ENCODE peak calls at places on chromosomes 6 and 20, in five cellular contexts. G, S, O, Y and M are unnamed samples.

GRCh38 chr6:23013776-23014175 is 444.4 kb downstream of the HDGFL1 start:
- DNase-seq in O (no peak), S (no peak), Y (no peak), G (no peak), M (no peak)

GRCh38 chr20:11050350-11050749 is 376.6 kb upstream of the JAG1 start:
- DNase-seq in S (no peak), O (no peak), Y (no peak), G (no peak), M (no peak)

GRCh38 chr6:137655291-137655690 is 161.1 kb upstream of the OLIG3 start:
- DNase-seq in G (no peak), O (no peak), Y (no peak), S (no peak), M (no peak)

GRCh38 chr20:22491188-22491500 is 93.2 kb downstream of the FOXA2 start:
- DNase-seq in O (no peak), Y (no peak), S (no peak), G (no peak), M (no peak)

GRCh38 chr6:163780993-163781392 is 366.5 kb downstream of the QKI start:
- DNase-seq in G (no peak), O (no peak), Y (peak), S (no peak), M (no peak)

GRCh38 chr6:117918454-117918853 is 11.4 kb downstream of the SLC35F1 start:
- DNase-seq in G (peak), S (no peak), Y (no peak), O (no peak), M (no peak)

GRCh38 chr20:24836041-24836533 is 113.0 kb upstream of the CST7 start:
- DNase-seq in O (no peak), S (no peak), Y (no peak), G (no peak), M (no peak)

GRCh38 chr6:34084591-34085280 is 61.2 kb downstream of the GRM4 start:
- DNase-seq in S (no peak), G (no peak), O (no peak), Y (no peak), M (no peak)